ENCODE peak calls at places on chromosomes 4 and X, in seven cellular contexts. E is breast epithelium, W is HCT116, K is prostate gland, S is HepG2, L is transverse colon, P is stomach. T is an unnamed sample.

GRCh38 chrX:40095588-40096394 is 2.0 kb downstream of the BCOR start:
- DNase-seq in K (peak), E (no peak), P (no peak), L (no peak), W (no peak), S (no peak), T (no peak)

GRCh38 chrX:49878128-49878833 is 1.0 kb upstream of the USP27X start:
- DNase-seq in W (no peak), K (no peak), E (no peak), S (no peak), P (no peak), L (peak), T (no peak)

GRCh38 chrX:108001218-108001814 is 19.1 kb upstream of the TEX13B start:
- DNase-seq in L (no peak), W (peak), K (peak), P (no peak), S (peak), E (no peak), T (no peak)

GRCh38 chrX:19303216-19303880 is 40.4 kb upstream of the PDHA1 start:
- DNase-seq in P (no peak), S (no peak), L (no peak), W (no peak), E (no peak), K (no peak), T (no peak)

GRCh38 chr4:76950052-76950845 is 697 bp downstream of the SEPTIN11 start:
- DNase-seq in K (peak), W (no peak), L (peak), S (peak), E (peak), P (peak), T (peak)

GRCh38 chrX:54446084-54446483 is 5.9 kb downstream of the TSR2 start:
- DNase-seq in E (no peak), K (no peak), W (no peak), P (no peak), S (no peak), L (no peak), T (no peak)

GRCh38 chr4:27929141-27929540 is 1068.5 kb downstream of the STIM2 start:
- DNase-seq in K (no peak), W (no peak), E (no peak), S (no peak), L (no peak), P (no peak), T (no peak)

GRCh38 chr4:20249333-20249732 is 2.4 kb upstream of the SLIT2 start:
- DNase-seq in E (no peak), S (no peak), K (no peak), W (peak), P (no peak), L (no peak), T (no peak)

GRCh38 chrX:18390941-18391538 is 34.4 kb upstream of the CDKL5 start:
- DNase-seq in L (peak), E (peak), W (peak), S (peak), P (peak), K (peak), T (no peak)

GRCh38 chr4:184382189-184382846 is 92.0 kb downstream of the IRF2 start:
- DNase-seq in S (peak), K (no peak), P (no peak), L (peak), W (no peak), E (no peak), T (no peak)

GRCh38 chr4:169345207-169345788 is 74.5 kb upstream of the SH3RF1 start:
- DNase-seq in E (no peak), L (no peak), P (no peak), S (no peak), K (no peak), W (peak), T (no peak)

GRCh38 chr4:146051724-146052396 is 113.2 kb upstream of the ZNF827 start:
- DNase-seq in E (no peak), W (no peak), K (no peak), L (no peak), P (no peak), S (no peak), T (no peak)

GRCh38 chr4:119321921-119322687 is at the start of gene FABP2:
- DNase-seq in P (no peak), K (no peak), L (no peak), W (no peak), E (no peak), S (no peak), T (no peak)

GRCh38 chr4:144204431-144204830 is 63.9 kb upstream of the GYPA start:
- DNase-seq in L (no peak), K (no peak), W (no peak), P (no peak), E (no peak), S (no peak), T (no peak)

GRCh38 chr4:105306158-105306781 is 159.6 kb downstream of the TET2 start:
- DNase-seq in S (no peak), W (no peak), L (no peak), P (no peak), E (no peak), K (no peak), T (no peak)

GRCh38 chr4:59195867-59196266 is 2004.3 kb upstream of the ADGRL3 start:
- DNase-seq in W (no peak), P (no peak), S (no peak), K (no peak), E (no peak), L (no peak), T (no peak)

GRCh38 chr4:183628189-183628588 is 30.8 kb downstream of the RWDD4 start:
- DNase-seq in S (no peak), W (no peak), K (no peak), P (no peak), L (no peak), E (no peak), T (no peak)

GRCh38 chr4:34183916-34184315 is 2060.4 kb downstream of the ARAP2 start:
- DNase-seq in E (no peak), S (no peak), P (no peak), L (no peak), K (no peak), W (no peak), T (no peak)

GRCh38 chrX:9144643-9145290 is 110.8 kb upstream of the FAM9B start:
- DNase-seq in W (no peak), P (no peak), K (no peak), S (no peak), L (no peak), E (no peak), T (no peak)

GRCh38 chrX:133668225-133668931 is 253.1 kb upstream of the GPC4 start:
- DNase-seq in S (no peak), W (no peak), E (no peak), P (no peak), L (no peak), K (no peak), T (no peak)

GRCh38 chr4:163107754-163108153 is 58.9 kb downstream of the NAF1 start:
- DNase-seq in L (no peak), P (no peak), S (no peak), W (peak), E (no peak), K (no peak), T (no peak)

GRCh38 chrX:30618160-30618765 is 35.0 kb upstream of the GK start:
- DNase-seq in S (no peak), W (no peak), E (no peak), L (no peak), K (no peak), P (no peak), T (no peak)

GRCh38 chr4:95539056-95539455 is 9.7 kb downstream of the UNC5C start:
- DNase-seq in P (no peak), K (no peak), S (no peak), E (no peak), L (no peak), W (no peak), T (no peak)

GRCh38 chr4:116343809-116344208 is 741.6 kb downstream of the TRAM1L1 start:
- DNase-seq in K (no peak), E (no peak), L (no peak), S (no peak), P (no peak), W (no peak), T (no peak)

GRCh38 chr4:41204400-41204978 is 9.9 kb downstream of the APBB2 start:
- DNase-seq in E (no peak), P (peak), S (peak), K (no peak), L (no peak), W (peak), T (no peak)

GRCh38 chr4:91116861-91117260 is 989.7 kb downstream of the CCSER1 start:
- DNase-seq in K (no peak), L (no peak), S (no peak), E (no peak), W (peak), P (no peak), T (no peak)

GRCh38 chrX:95056901-95057300 is 1382.9 kb downstream of the FAM133A start:
- DNase-seq in K (no peak), S (no peak), L (no peak), P (no peak), E (no peak), W (no peak), T (no peak)

GRCh38 chr4:168854216-168854921 is 155.7 kb downstream of the CBR4 start:
- DNase-seq in K (no peak), P (no peak), E (no peak), W (no peak), S (no peak), L (no peak), T (no peak)

GRCh38 chr4:118124977-118125376 is 90.7 kb downstream of the NDST3 start:
- DNase-seq in L (no peak), P (no peak), W (no peak), E (no peak), S (no peak), K (no peak), T (no peak)

GRCh38 chrX:151402719-151403390 is 5.8 kb downstream of the VMA21 start:
- DNase-seq in S (no peak), K (peak), P (peak), L (no peak), E (no peak), W (no peak), T (no peak)

GRCh38 chrX:107324493-107325310 is 118.3 kb downstream of the DNAAF6 start:
- DNase-seq in L (no peak), S (no peak), E (no peak), P (no peak), W (no peak), K (no peak), T (no peak)

GRCh38 chr4:54027311-54027710 is 37.1 kb downstream of the CHIC2 start:
- DNase-seq in L (no peak), S (no peak), K (no peak), E (no peak), W (no peak), P (no peak), T (no peak)

GRCh38 chrX:9542765-9543119 is 77.9 kb downstream of the TBL1X start:
- DNase-seq in S (no peak), W (no peak), L (no peak), K (no peak), E (no peak), P (no peak), T (no peak)

GRCh38 chrX:94831364-94831763 is 1157.4 kb downstream of the FAM133A start:
- DNase-seq in K (no peak), S (no peak), W (no peak), L (no peak), E (no peak), P (no peak), T (no peak)

GRCh38 chr4:70688795-70689231 is 481 bp downstream of the UTP3 start:
- DNase-seq in E (no peak), P (no peak), K (no peak), L (peak), S (no peak), W (no peak), T (no peak)

GRCh38 chr4:53804719-53805118 is 213.4 kb upstream of the LNX1 start:
- DNase-seq in K (peak), P (peak), W (peak), L (peak), S (peak), E (no peak), T (no peak)

GRCh38 chr4:16027114-16027513 is 56.7 kb downstream of the PROM1 start:
- DNase-seq in P (no peak), E (no peak), W (no peak), K (no peak), L (no peak), S (no peak), T (no peak)

GRCh38 chr4:180542445-180543100 is 1700.6 kb upstream of the TENM3 start:
- DNase-seq in P (no peak), E (no peak), S (no peak), W (peak), L (no peak), K (no peak), T (no peak)

GRCh38 chr4:82983450-82983849 is 27.2 kb downstream of the LIN54 start:
- DNase-seq in E (no peak), S (no peak), P (no peak), K (no peak), W (no peak), L (no peak), T (no peak)

GRCh38 chrX:109840585-109840984 is 107.5 kb upstream of the ACSL4 start:
- DNase-seq in W (peak), E (peak), S (peak), L (peak), P (no peak), K (no peak), T (no peak)
- TF ChIP-seq POLR2AphosphoS5 in W (no peak), E (no peak), S (no peak), L (no peak), P (peak), K (no peak), T (no peak)

DNA sequence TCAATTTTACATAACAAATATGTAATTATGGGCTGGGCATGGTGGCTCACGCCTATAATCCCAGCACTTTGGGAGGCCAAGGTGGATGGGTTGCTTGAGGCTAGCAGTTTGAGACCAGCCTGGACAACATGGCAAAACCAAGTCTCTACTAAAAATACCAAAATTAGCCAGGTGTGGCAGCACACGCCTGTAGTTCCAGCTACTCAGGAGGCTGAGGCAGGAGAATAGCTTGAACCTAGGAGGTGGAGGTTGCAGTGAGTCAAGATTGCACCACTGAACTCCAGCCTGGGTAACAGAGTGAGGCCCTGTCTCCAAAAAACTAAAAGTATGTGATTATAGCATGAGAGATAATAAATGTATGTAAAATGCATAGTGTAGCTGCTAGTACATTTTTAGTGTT is 229.0 kb downstream of the PPARGC1A start:
- DNase-seq in S (no peak), L (no peak), E (no peak), K (no peak), W (no peak), P (no peak), T (no peak)
- TF ChIP-seq POLR2AphosphoS5 in S (no peak), L (no peak), E (no peak), K (no peak), W (no peak), P (no peak), T (no peak)

DNA sequence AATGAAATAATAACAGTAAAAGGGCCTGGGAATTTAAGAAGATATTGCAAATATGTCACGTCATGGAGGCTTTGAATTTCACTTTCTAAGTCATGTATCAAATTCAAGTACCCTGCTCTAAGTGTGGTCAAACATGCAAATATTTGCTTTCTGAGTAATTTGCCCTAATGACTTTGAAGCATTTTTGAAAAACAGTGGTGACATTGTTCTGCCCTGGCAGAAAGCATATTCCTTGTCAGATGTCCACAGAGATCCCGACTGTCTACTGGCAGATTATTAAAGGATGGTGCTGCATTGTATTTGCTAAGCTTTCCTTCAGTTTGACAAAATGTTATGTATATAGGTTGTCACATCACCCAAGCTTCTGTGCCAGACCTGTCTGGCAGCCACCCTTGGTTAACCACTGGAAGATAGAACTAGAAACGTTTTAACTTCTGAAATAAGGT is 92.5 kb downstream of the ANK2 start:
- DNase-seq in E (no peak), S (peak), P (no peak), W (peak), L (no peak), K (peak), T (no peak)
- TF ChIP-seq POLR2AphosphoS5 in E (no peak), S (no peak), P (peak), W (no peak), L (no peak), K (no peak), T (no peak)

DNA sequence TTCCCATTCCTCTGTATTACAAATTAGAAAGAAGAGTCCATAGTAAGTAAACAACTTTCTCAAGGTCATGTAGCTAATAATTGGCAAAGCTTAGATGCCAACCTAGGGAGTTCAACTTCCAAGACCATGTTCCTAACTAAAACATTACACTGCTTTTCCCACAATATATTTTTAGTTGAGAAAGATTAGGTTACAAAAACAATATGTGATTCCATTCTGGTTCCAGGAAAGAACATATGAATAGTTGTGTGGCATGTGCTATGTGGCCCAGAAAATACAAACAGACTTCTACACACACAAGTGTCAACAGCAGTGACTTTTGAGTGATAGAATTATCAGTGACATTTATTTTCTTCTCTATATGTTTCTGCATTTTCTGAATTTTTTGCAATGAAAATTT is 62.7 kb upstream of the EDNRA start:
- DNase-seq in S (no peak), P (no peak), L (no peak), E (no peak), K (no peak), W (no peak), T (no peak)
- TF ChIP-seq POLR2AphosphoS5 in S (no peak), P (no peak), L (no peak), E (no peak), K (no peak), W (no peak), T (no peak)

GRCh38 chrX:154531626-154532025 is 15.0 kb downstream of the G6PD start:
- DNase-seq in E (no peak), L (no peak), W (no peak), P (no peak), S (no peak), K (no peak), T (no peak)

GRCh38 chrX:154529206-154529612 is 13.2 kb upstream of the FAM3A start:
- DNase-seq in E (no peak), K (no peak), L (no peak), P (no peak), W (no peak), S (peak), T (no peak)

GRCh38 chrX:154530286-154530685 is 14.3 kb upstream of the FAM3A start:
- DNase-seq in S (no peak), K (no peak), P (no peak), L (no peak), E (no peak), W (no peak), T (no peak)

GRCh38 chrX:154525606-154526490 is 9.8 kb upstream of the FAM3A start:
- DNase-seq in L (no peak), W (no peak), E (no peak), K (peak), S (no peak), P (no peak), T (no peak)

DNA sequence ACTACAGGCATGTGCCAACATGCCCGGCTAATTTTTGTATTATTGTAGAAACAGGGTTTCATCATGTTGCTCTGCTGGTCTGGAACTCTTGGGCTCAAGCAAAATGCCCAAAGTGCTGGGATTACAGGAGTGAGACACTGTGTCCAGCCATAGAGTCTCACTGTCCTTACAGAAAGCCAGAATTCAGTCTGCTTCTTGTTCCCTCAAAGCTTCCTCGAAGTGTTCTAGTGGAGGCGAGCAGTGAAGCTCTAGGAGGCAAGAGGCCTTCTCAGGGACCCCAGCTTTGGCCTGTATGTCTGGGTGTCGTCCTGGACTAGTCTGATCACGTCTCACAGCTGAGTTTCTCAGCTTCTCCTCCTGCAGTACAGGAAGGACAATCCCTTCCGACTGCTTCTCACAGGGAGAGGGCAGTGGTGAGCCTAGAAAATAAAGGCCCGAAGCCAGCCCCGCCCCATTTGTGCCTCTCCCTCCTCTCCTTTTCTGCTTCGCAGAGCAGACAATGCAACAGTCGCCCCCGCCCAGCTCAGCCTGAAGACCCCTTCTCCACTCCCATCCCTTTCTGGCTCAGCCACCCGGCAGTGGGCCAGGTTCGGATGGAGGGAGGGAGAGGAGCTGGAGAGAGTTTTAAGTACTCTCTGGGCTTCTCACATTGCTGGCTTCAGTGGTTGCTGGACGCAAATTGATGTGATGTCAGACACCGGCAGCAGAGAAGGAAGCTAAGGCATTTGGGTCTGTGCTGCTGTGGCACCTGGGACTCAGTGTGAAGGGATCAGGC is 11.1 kb upstream of the FAM3A start:
- DNase-seq in W (peak), E (peak), P (peak), S (peak), L (peak), K (peak), T (peak)
- TF ChIP-seq POLR2AphosphoS5 in W (no peak), E (no peak), P (peak), S (no peak), L (no peak), K (peak), T (no peak)

GRCh38 chr4:102517753-102518152 is 16.6 kb downstream of the NFKB1 start:
- DNase-seq in E (no peak), W (no peak), S (no peak), L (no peak), P (no peak), K (no peak), T (no peak)
- TF ChIP-seq POLR2AphosphoS5 in E (no peak), W (no peak), S (no peak), L (no peak), P (no peak), K (no peak), T (no peak)